ENCODE peak calls at places on chromosomes 12 and 14, in four cellular contexts. T, W, Q and G are unnamed samples.

GRCh38 chr14:81868172-81868571 is 334.5 kb upstream of the SEL1L start:
- DNase-seq in T (no peak), W (no peak), Q (no peak), G (no peak)

GRCh38 chr14:32224731-32225377 is 21.8 kb upstream of the RNU6-8 start:
- DNase-seq in T (peak), W (no peak), Q (peak), G (no peak)

GRCh38 chr14:100541621-100542560 is 45.3 kb downstream of the BEGAIN start:
- DNase-seq in T (no peak), W (no peak), Q (no peak), G (no peak)

GRCh38 chr14:73762375-73762822 is 48.2 kb upstream of the PNMA1 start:
- DNase-seq in T (no peak), W (no peak), Q (no peak), G (no peak)

GRCh38 chr12:14843425-14843887 is at the start of gene ART4:
- DNase-seq in T (no peak), W (no peak), Q (no peak), G (peak)

GRCh38 chr14:23151342-23151741 is 32.1 kb downstream of the SLC7A8 start:
- DNase-seq in T (no peak), W (no peak), Q (no peak), G (no peak)

GRCh38 chr14:20434701-20435453 is 1.1 kb downstream of the KLHL33 start:
- DNase-seq in T (no peak), W (peak), Q (peak), G (no peak)

GRCh38 chr12:114955414-114956014 is 271.5 kb upstream of the TBX3 start:
- DNase-seq in T (no peak), W (no peak), Q (peak), G (no peak)

GRCh38 chr14:22589096-22589839 is at the start of gene DAD1:
- DNase-seq in T (peak), W (peak), Q (peak), G (peak)

GRCh38 chr12:51686727-51687126 is 95.7 kb downstream of the SCN8A start:
- DNase-seq in T (no peak), W (no peak), Q (peak), G (no peak)

GRCh38 chr14:83548061-83548839 is 1981.7 kb upstream of the FLRT2 start:
- DNase-seq in T (no peak), W (no peak), Q (peak), G (no peak)

GRCh38 chr14:74349757-74350156 is 1.5 kb downstream of the VRTN start:
- DNase-seq in T (no peak), W (no peak), Q (no peak), G (no peak)

GRCh38 chr12:105228494-105228893 is 7.5 kb downstream of the APPL2 start:
- DNase-seq in T (peak), W (no peak), Q (peak), G (no peak)

GRCh38 chr14:50814161-50814560 is 16.8 kb downstream of the NIN start:
- DNase-seq in T (no peak), W (no peak), Q (no peak), G (no peak)

GRCh38 chr12:106178582-106178981 is 39.8 kb upstream of the NUAK1 start:
- DNase-seq in T (no peak), W (no peak), Q (no peak), G (no peak)